ENCODE peak calls at places on chromosomes 7 and 10, in seven cellular contexts. E is GM23338, C is SK-N-SH, U is endodermal cell, Y is endothelial cell, P is ovary, N is IMR-90. A is an unnamed sample.

GRCh38 chr10:100327007-100327700 is 2.9 kb downstream of the PKD2L1 start:
- DNase-seq in E (no peak), U (no peak), C (no peak), Y (no peak), P (no peak), N (peak; percentile 10), A (no peak)

GRCh38 chr7:91266067-91266930 is 2.1 kb downstream of the FZD1 start:
- DNase-seq in N (peak; percentile 47), Y (peak; percentile 19), E (peak; percentile 45), C (peak; percentile 30), U (peak; percentile 67), P (peak; percentile 62), A (no peak)

GRCh38 chr10:6002809-6003500 is 25.6 kb upstream of the IL15RA start:
- DNase-seq in U (no peak), Y (no peak), P (no peak), E (no peak), C (no peak), N (no peak), A (no peak)

GRCh38 chr10:10677479-10677878 is 340.2 kb upstream of the CELF2 start:
- DNase-seq in P (peak; percentile 51), U (peak; percentile 91), N (peak; percentile 80), E (peak; percentile 82), C (peak; percentile 10), Y (peak; percentile 72), A (peak; percentile 25)

GRCh38 chr10:98433881-98434732 is 12.6 kb downstream of the HPS1 start:
- DNase-seq in N (peak; percentile 84), Y (no peak), E (no peak), P (no peak), U (no peak), C (no peak), A (no peak)

GRCh38 chr10:124706462-124706857 is 37.7 kb downstream of the FAM53B start:
- DNase-seq in C (no peak), N (no peak), Y (no peak), E (no peak), U (no peak), P (peak; percentile 42), A (no peak)

GRCh38 chr7:100965723-100966541 is 3.4 kb upstream of the MUC12 start:
- DNase-seq in U (peak; percentile 100), C (peak; percentile 99), N (no peak), P (peak; percentile 74), E (peak; percentile 100), Y (peak; percentile 100), A (no peak)

GRCh38 chr7:99624487-99624886 is 7.7 kb downstream of the ZSCAN25 start:
- DNase-seq in P (no peak), U (no peak), E (no peak), N (no peak), C (no peak), Y (no peak), A (no peak)

GRCh38 chr10:78464118-78464855 is 430.6 kb downstream of the RPS24 start:
- DNase-seq in P (no peak), C (no peak), U (no peak), E (no peak), N (no peak), Y (no peak), A (no peak)

GRCh38 chr10:15035385-15036301 is 8.1 kb upstream of the OLAH start:
- DNase-seq in Y (no peak), P (no peak), N (peak; percentile 89), E (peak; percentile 64), C (no peak), U (peak; percentile 87), A (no peak)

GRCh38 chr10:47449102-47449978 is 34.6 kb downstream of the ANXA8 start:
- DNase-seq in C (no peak), N (no peak), E (no peak), Y (no peak), P (peak; percentile 13), U (peak; percentile 38), A (no peak)

GRCh38 chr7:30690011-30690410 is 7.8 kb upstream of the CRHR2 start:
- DNase-seq in C (no peak), U (no peak), Y (no peak), N (no peak), E (no peak), P (no peak), A (no peak)

GRCh38 chr7:87216701-87217508 is 2.6 kb downstream of the TMEM243 start:
- DNase-seq in U (no peak), N (no peak), C (no peak), P (no peak), Y (no peak), E (no peak), A (no peak)

GRCh38 chr7:87111877-87112276 is 40.4 kb upstream of the DMTF1 start:
- DNase-seq in C (no peak), P (no peak), Y (no peak), N (no peak), E (no peak), U (no peak), A (no peak)

GRCh38 chr10:69807122-69807521 is 5.4 kb downstream of the COL13A1 start:
- DNase-seq in P (no peak), U (no peak), C (no peak), N (peak; percentile 84), Y (no peak), E (no peak), A (no peak)

GRCh38 chr7:65250216-65250615 is 123.4 kb upstream of the ZNF92 start:
- DNase-seq in Y (no peak), C (no peak), P (no peak), U (no peak), N (no peak), E (no peak), A (no peak)

GRCh38 chr7:116339564-116339963 is 129.2 kb downstream of the TES start:
- DNase-seq in N (peak; percentile 45), U (no peak), C (no peak), P (no peak), E (no peak), Y (no peak), A (no peak)

DNA sequence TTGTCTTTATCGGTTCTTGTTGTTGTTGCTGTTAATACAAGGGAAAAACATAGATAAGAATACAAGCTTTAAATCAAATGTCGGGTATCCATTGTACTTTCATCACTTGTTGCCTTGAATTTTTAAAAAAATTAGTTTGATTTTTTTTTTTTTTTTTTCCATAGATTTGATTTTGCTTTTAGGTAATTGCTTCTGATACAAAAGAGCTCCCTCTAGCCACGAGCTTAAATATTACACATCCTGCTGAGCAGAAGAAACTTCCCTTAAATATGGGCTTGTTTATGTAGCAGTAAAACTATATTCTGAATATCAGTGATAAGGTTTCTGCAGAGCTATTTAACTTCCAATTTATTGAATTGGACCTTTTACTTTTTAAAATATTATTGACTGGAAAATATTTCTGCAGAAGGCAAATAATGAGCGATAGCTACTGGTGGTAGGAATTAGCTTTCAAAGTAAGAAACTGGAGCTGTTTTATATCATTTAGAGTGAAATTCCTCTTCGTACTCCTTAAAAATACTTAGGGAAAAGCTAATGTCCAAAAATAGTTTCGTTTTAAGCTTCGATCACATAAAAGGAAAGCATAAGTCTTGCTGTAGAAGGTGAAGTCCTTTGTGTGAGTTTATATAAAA is 216.9 kb downstream of the POLR1F start:
- DNase-seq in P (no peak), Y (no peak), N (peak; percentile 66), C (peak; percentile 27), U (no peak), E (peak; percentile 61), A (peak; percentile 4)
- TF ChIP-seq CTCF in P (no peak), Y (peak; percentile 80), N (peak; percentile 75), C (peak; percentile 88), U (peak; percentile 79), E (peak; percentile 78), A (peak; percentile 66)

GRCh38 chr10:42780456-42780855 is 2.1 kb upstream of the BMS1 start:
- DNase-seq in U (no peak), E (no peak), Y (no peak), P (no peak), N (no peak), C (no peak), A (no peak)
- TF ChIP-seq CTCF in U (no peak), E (no peak), Y (no peak), P (no peak), N (no peak), C (no peak), A (no peak)

GRCh38 chr10:89556590-89556989 is 21.2 kb upstream of the SLC16A12 start:
- DNase-seq in N (peak; percentile 45), P (no peak), E (no peak), Y (no peak), C (no peak), U (no peak), A (no peak)

GRCh38 chr10:89553064-89553734 is 17.8 kb upstream of the SLC16A12 start:
- DNase-seq in P (no peak), N (peak; percentile 97), U (no peak), Y (no peak), C (no peak), E (no peak), A (peak; percentile 61)

GRCh38 chr10:89552213-89552612 is 16.8 kb upstream of the SLC16A12 start:
- DNase-seq in U (no peak), C (peak; percentile 45), N (no peak), P (no peak), Y (no peak), E (no peak), A (no peak)

GRCh38 chr10:89554433-89554832 is 19.0 kb upstream of the SLC16A12 start:
- DNase-seq in N (no peak), P (no peak), E (no peak), C (no peak), Y (no peak), U (no peak), A (no peak)

GRCh38 chr10:89555688-89556445 is 20.5 kb upstream of the SLC16A12 start:
- DNase-seq in C (no peak), P (no peak), Y (no peak), U (no peak), E (peak; percentile 34), N (peak; percentile 37), A (no peak)
- TF ChIP-seq CTCF in C (peak; percentile 32), P (no peak), Y (no peak), U (peak; percentile 59), E (peak; percentile 30), N (peak; percentile 20), A (no peak)

DNA sequence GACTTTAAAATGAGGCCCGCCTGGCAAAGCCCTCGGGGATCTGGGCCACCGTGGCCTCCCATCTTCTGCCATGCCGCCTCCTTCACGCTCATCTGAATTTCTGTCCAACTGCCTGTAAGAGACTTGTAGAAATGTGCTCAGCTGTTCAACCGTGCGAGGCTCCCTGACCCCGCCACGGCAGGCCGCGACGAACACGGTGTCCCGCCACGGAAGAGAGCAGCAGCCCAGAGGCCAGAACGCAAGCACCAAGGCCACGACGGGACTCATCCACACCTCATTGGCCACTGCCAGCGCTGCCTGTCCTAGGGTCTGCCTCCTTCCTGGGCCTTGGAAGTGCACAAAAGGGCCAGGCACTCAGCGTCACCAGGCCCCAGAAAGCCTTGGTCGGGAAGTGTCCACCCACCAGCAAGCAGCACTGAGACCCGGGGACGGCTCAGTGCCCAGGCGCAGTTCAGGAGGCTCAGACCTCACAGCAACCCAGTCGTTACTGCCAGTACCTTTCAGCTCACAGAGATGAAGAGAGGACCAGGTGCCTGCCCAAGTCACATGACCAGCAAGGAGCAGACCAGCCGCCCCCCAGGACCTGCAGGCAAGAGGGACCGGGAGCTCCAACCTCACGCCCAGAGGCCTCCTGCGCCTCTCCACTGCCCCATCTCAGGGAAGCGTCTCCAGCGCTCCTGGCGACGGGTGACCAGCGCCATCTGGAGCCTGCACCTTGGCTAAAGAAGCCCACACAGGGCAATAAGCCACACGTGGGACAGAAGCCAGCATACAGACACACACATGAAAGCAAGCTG is 85.9 kb downstream of the MAD1L1 start:
- DNase-seq in N (no peak), C (no peak), U (no peak), P (no peak), E (no peak), Y (no peak), A (no peak)
- TF ChIP-seq CTCF in N (no peak), C (no peak), U (no peak), P (no peak), E (no peak), Y (no peak), A (no peak)

GRCh38 chr7:1922870-1923236 is 252.8 kb downstream of the ELFN1 start:
- DNase-seq in C (no peak), N (no peak), U (no peak), E (no peak), P (no peak), Y (no peak), A (no peak)
- TF ChIP-seq CTCF in C (peak; percentile 16), N (peak; percentile 10), U (peak; percentile 43), E (no peak), P (no peak), Y (no peak), A (peak; percentile 42)